ENCODE peak calls at places on chromosomes 1 and 21, in seven cellular contexts. F, D, V, P, B, E and C are unnamed samples.

GRCh38 chr1:201463071-201463552 is 5.9 kb downstream of the PHLDA3 start:
- DNase-seq in F (peak; percentile 77), D (no peak), V (no peak), P (no peak), B (peak; percentile 63), E (no peak), C (no peak)

GRCh38 chr1:11740258-11741192 is 4.6 kb downstream of the AGTRAP start:
- DNase-seq in F (no peak), D (no peak), V (no peak), P (no peak), B (no peak), E (no peak), C (peak; percentile 32)

GRCh38 chr1:40610156-40610555 is 55.3 kb downstream of the RIMS3 start:
- DNase-seq in F (peak; percentile 17), D (no peak), V (no peak), P (no peak), B (no peak), E (no peak), C (no peak)

GRCh38 chr1:149995927-149996326 is 14.6 kb downstream of the OTUD7B start:
- DNase-seq in F (no peak), D (peak; percentile 71), V (no peak), P (peak; percentile 92), B (no peak), E (no peak), C (peak; percentile 49)

GRCh38 chr1:208851376-208851775 is 607.2 kb upstream of the PLXNA2 start:
- DNase-seq in F (no peak), D (no peak), V (no peak), P (no peak), B (no peak), E (no peak), C (no peak)

GRCh38 chr1:101108123-101108522 is 82.5 kb upstream of the DPH5 start:
- DNase-seq in F (no peak), D (no peak), V (no peak), P (no peak), B (no peak), E (no peak), C (no peak)

GRCh38 chr1:229148041-229148671 is 122.8 kb upstream of the RAB4A start:
- DNase-seq in F (peak; percentile 74), D (no peak), V (no peak), P (no peak), B (peak; percentile 40), E (no peak), C (peak; percentile 82)

GRCh38 chr1:227482021-227482299 is 81.4 kb upstream of the ZNF678 start:
- DNase-seq in F (no peak), D (no peak), V (no peak), P (no peak), B (no peak), E (no peak), C (no peak)

GRCh38 chr1:66460776-66461175 is 73.2 kb upstream of the SGIP1 start:
- DNase-seq in F (no peak), D (no peak), V (no peak), P (no peak), B (no peak), E (no peak), C (no peak)

GRCh38 chr1:177091036-177091435 is 73.5 kb downstream of the ASTN1 start:
- DNase-seq in F (no peak), D (no peak), V (no peak), P (no peak), B (no peak), E (no peak), C (no peak)

GRCh38 chr21:22120616-22121266 is 1122.5 kb downstream of the NCAM2 start:
- DNase-seq in F (peak; percentile 49), D (no peak), V (no peak), P (peak; percentile 18), B (no peak), E (peak; percentile 48), C (peak; percentile 78)

GRCh38 chr1:151408891-151409290 is 9.5 kb downstream of the PSMB4 start:
- DNase-seq in F (no peak), D (peak; percentile 24), V (no peak), P (no peak), B (no peak), E (no peak), C (no peak)

GRCh38 chr1:163877016-163877415 is 555.3 kb downstream of the NUF2 start:
- DNase-seq in F (no peak), D (no peak), V (no peak), P (no peak), B (peak; percentile 9), E (no peak), C (no peak)

GRCh38 chr1:115499253-115499652 is 142.5 kb upstream of the VANGL1 start:
- DNase-seq in F (no peak), D (no peak), V (no peak), P (no peak), B (no peak), E (no peak), C (no peak)
- H2BK5ac ChIP-seq in F (no peak overlapping the region), D (no peak overlapping the region), V (no peak overlapping the region), P (no peak overlapping the region), B (no peak overlapping the region), E (no peak overlapping the region), C (no peak overlapping the region)

DNA sequence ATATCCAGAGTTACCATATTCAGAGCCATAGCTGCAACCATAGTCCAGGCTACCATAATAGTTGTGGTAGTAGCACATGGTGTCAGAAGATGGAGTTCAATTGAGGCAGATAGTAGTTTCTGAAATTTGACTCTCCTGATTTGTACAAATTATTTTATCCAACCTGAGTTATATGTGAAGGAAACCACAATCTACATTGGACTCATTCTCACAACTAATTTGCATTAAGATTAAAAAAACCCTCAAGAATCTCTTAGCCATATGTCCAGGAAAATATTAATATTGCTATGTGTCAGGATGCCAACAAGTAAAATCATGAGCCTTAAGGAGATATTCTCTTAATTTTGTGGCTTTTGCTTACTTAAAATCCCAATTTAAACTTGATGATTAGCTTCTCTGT is at the start of gene KRTAP22-2:
- DNase-seq in F (no peak), D (no peak), V (no peak), P (no peak), B (no peak), E (no peak), C (no peak)
- H2AK5ac ChIP-seq in F (no peak within 1 kb of the TSS), D (no peak within 1 kb of the TSS), V (no peak within 1 kb of the TSS), P (no peak within 1 kb of the TSS), B (no peak within 1 kb of the TSS), E (no peak within 1 kb of the TSS), C (no peak within 1 kb of the TSS)

GRCh38 chr1:109975718-109976117 is 8.8 kb upstream of the AHCYL1 start:
- DNase-seq in F (no peak), D (peak; percentile 85), V (no peak), P (no peak), B (peak; percentile 80), E (no peak), C (no peak)
- H3K27ac ChIP-seq in F (no peak overlapping the region), D (peak overlapping the region; percentile 86), V (no peak overlapping the region), P (peak overlapping the region; percentile 2), B (peak overlapping the region; percentile 38), E (no peak overlapping the region), C (no peak overlapping the region)

GRCh38 chr1:34365295-34365694 is 188.6 kb downstream of the C1orf94 start:
- DNase-seq in F (no peak), D (no peak), V (no peak), P (no peak), B (no peak), E (no peak), C (no peak)
- H2BK5ac ChIP-seq in F (no peak overlapping the region), D (no peak overlapping the region), V (no peak overlapping the region), P (no peak overlapping the region), B (no peak overlapping the region), E (no peak overlapping the region), C (no peak overlapping the region)

DNA sequence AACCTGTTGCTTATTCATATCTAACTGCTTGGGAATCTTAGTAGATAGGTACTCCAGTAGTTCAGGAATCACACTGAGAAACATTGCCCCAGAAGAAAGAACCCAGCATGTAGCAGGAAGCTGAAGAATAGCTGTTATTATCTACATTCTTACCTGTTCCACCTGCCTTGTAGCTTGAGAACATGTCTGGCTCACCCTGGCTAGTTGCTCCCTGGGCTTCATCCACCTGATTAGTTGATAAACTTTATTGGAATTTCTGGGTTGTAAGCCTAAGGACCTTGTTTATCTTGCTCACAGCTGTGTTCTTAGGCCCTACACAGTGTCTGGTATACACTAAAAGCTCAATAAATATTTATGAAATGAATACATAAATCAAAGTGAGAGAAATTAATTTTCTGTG is 106.3 kb upstream of the DMRTA2 start:
- DNase-seq in F (no peak), D (no peak), V (no peak), P (no peak), B (no peak), E (no peak), C (peak; percentile 21)
- H2AK5ac ChIP-seq in F (no peak overlapping the region), D (no peak overlapping the region), V (no peak overlapping the region), P (no peak overlapping the region), B (no peak overlapping the region), E (no peak overlapping the region), C (no peak overlapping the region)

DNA sequence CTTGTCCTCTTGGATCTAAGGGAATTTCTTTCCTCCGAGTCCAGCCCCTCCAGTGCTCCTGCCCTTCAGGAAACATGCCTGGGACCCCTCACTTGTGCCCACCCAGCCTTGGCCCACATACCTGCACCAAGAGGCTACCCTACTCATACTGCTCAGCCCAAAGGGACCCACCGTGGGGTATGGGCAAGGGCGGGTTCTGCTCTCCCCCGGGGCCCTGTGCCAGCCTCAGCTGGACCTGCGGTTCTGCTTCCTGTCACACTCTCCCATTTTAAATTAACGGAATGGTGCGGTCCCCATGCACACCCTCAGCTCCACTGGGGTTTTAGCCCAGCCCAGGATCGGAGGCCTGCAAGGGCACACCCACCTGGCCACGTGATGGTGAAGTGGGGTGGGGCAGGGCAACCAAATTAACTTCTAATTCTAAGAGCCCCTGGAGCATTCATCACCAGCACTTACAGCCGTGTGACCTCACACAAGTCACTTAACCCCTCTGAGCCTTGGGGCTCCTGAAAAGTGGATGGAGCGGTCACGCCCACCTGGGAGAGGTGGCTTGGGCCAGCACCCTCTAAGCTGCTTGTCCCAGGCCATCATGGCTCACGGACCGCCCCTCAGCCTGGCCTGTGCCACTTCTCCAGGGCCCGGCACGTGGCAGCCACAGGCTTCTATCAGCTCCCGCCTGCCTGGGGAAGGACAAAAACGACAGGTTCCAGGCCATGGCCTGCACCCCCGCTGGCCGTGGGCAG is 28.3 kb downstream of the TP73 start:
- DNase-seq in F (no peak), D (no peak), V (no peak), P (no peak), B (no peak), E (no peak), C (no peak)
- H3K27ac ChIP-seq in F (no peak overlapping the region), D (no peak overlapping the region), V (no peak overlapping the region), P (no peak overlapping the region), B (no peak overlapping the region), E (no peak overlapping the region), C (no peak overlapping the region)